ENCODE peak calls at places on chromosomes 1 and 21, in seven cellular contexts. U, K, D, M, W, Z and C are unnamed samples.

GRCh38 chr1:44531785-44532566 is 126.9 kb downstream of the RNF220 start:
- DNase-seq in U (no peak), K (no peak), D (no peak), M (peak), W (no peak), Z (no peak), C (no peak)

GRCh38 chr1:41639332-41639936 is 155.0 kb upstream of the EDN2 start:
- DNase-seq in U (no peak), K (no peak), D (peak), M (no peak), W (no peak), Z (no peak), C (peak)

GRCh38 chr1:110893908-110894490 is 21.1 kb downstream of the CD53 start:
- DNase-seq in U (no peak), K (no peak), D (no peak), M (no peak), W (no peak), Z (no peak), C (no peak)

GRCh38 chr1:197356723-197357533 is 88.9 kb downstream of the CRB1 start:
- DNase-seq in U (no peak), K (no peak), D (peak), M (peak), W (peak), Z (no peak), C (peak)

GRCh38 chr1:202015677-202015952 is 5.2 kb downstream of the ELF3 start:
- DNase-seq in U (no peak), K (no peak), D (no peak), M (no peak), W (no peak), Z (no peak), C (no peak)

GRCh38 chr21:33237446-33237845 is 7.7 kb downstream of the IFNAR2 start:
- DNase-seq in U (no peak), K (no peak), D (no peak), M (no peak), W (no peak), Z (no peak), C (no peak)

GRCh38 chr1:8284167-8284566 is 33.7 kb upstream of the SLC45A1 start:
- DNase-seq in U (no peak), K (no peak), D (peak), M (no peak), W (no peak), Z (no peak), C (no peak)

GRCh38 chr1:85148524-85149250 is 52.1 kb downstream of the SYDE2 start:
- DNase-seq in U (no peak), K (no peak), D (no peak), M (no peak), W (no peak), Z (no peak), C (peak)

GRCh38 chr1:234001817-234002216 is 97.3 kb downstream of the SLC35F3 start:
- DNase-seq in U (no peak), K (no peak), D (no peak), M (no peak), W (no peak), Z (no peak), C (no peak)

GRCh38 chr1:42328047-42328625 is 6.9 kb downstream of the FOXJ3 start:
- DNase-seq in U (no peak), K (no peak), D (no peak), M (no peak), W (no peak), Z (no peak), C (no peak)

DNA sequence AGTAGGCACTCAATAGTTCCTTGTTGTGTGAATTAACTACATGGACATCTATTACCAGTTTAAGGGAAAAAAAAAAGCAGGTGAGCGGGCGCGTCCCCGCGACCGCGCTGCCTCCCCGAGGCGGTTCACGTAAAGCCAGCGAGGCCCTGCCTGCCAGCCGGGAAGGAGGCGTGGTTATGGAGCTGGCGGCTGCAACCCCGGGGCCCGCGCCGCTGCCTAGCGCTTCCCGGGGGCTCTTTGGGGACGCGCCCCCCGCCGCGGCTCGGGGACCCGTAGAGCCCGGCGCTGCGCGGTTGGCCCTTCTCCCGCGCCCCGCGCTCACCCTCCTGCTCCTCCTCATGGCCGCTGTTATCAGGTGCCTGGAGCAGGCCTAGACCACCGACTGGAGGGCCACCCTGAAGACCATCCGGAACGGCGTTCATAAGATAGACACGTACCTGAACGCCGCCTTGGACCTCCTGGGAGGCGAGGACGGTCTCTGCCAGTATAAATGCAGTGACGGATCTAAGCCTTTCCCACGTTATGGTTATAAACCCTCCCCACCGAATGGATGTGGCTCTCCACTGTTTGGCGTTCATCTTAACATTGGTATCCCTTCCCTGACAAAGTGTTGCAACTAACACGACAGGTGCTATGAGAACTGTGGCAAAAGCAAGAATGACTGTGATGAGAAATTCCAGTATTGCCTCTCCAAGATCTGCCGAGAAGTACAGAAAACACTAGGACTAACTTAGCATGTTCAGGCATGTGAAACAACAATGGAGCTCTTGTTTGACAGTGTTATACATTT is 2.6 kb upstream of the CC2D1B start:
- DNase-seq in U (peak), K (peak), D (no peak), M (peak), W (peak), Z (peak), C (peak)
- TF ChIP-seq CTCF in U (peak), K (no peak), D (peak), M (peak), W (no peak), Z (peak), C (peak)

GRCh38 chr21:44875341-44875740 is 1.9 kb upstream of the PTTG1IP start:
- DNase-seq in U (no peak), K (no peak), D (no peak), M (no peak), W (no peak), Z (no peak), C (no peak)

GRCh38 chr21:44873356-44874239 is at the start of gene PTTG1IP:
- DNase-seq in U (peak), K (peak), D (peak), M (peak), W (peak), Z (peak), C (peak)

GRCh38 chr21:44874240-44874496 is 678 bp upstream of the PTTG1IP start:
- DNase-seq in U (no peak), K (no peak), D (no peak), M (no peak), W (no peak), Z (no peak), C (no peak)

GRCh38 chr21:44872568-44873355 is 728 bp downstream of the PTTG1IP start:
- DNase-seq in U (peak), K (peak), D (no peak), M (no peak), W (no peak), Z (peak), C (peak)

GRCh38 chr21:44874497-44875331 is 1.2 kb upstream of the PTTG1IP start:
- DNase-seq in U (peak), K (peak), D (no peak), M (no peak), W (peak), Z (no peak), C (peak)
- TF ChIP-seq CTCF in U (no peak), K (no peak), D (no peak), M (no peak), W (no peak), Z (no peak), C (no peak)

GRCh38 chr1:39700348-39700747 is 9.1 kb upstream of the HPCAL4 start:
- DNase-seq in U (no peak), K (no peak), D (no peak), M (no peak), W (no peak), Z (no peak), C (no peak)

GRCh38 chr1:39696448-39696847 is 5.2 kb upstream of the HPCAL4 start:
- DNase-seq in U (no peak), K (no peak), D (no peak), M (no peak), W (no peak), Z (no peak), C (no peak)

GRCh38 chr1:39701092-39701460 is 9.8 kb upstream of the HPCAL4 start:
- DNase-seq in U (peak), K (no peak), D (peak), M (no peak), W (peak), Z (no peak), C (no peak)

GRCh38 chr1:39698568-39698967 is 7.3 kb upstream of the HPCAL4 start:
- DNase-seq in U (no peak), K (no peak), D (no peak), M (no peak), W (no peak), Z (no peak), C (no peak)

GRCh38 chr1:39699419-39699818 is 8.2 kb upstream of the HPCAL4 start:
- DNase-seq in U (no peak), K (no peak), D (no peak), M (no peak), W (no peak), Z (no peak), C (no peak)
- TF ChIP-seq CTCF in U (peak), K (no peak), D (peak), M (peak), W (no peak), Z (no peak), C (no peak)

GRCh38 chr1:11571906-11572616 is 82.2 kb downstream of the FBXO2 start:
- DNase-seq in U (no peak), K (no peak), D (no peak), M (peak), W (peak), Z (no peak), C (no peak)
- TF ChIP-seq CTCF in U (peak), K (no peak), D (no peak), M (peak), W (peak), Z (peak), C (peak)

DNA sequence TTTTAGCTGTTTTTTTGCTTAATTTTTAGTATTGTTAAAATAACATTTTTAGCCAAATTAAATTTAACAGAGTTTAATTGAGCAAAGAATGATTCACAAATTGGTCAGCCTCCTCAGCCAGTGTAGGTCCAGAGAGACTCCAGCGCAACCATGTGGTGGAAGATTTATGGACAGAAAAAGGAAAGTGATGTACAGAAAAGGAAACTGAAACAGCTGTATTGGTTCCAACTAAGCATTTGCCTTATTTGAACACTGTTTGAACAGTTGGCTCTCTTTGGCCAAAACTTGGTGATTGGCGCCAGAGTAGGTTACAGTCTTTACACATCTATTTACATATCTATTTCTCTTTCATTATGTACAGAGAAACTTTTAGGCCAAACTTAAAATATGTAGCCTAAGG is 19.4 kb downstream of the RPS6KC1 start:
- DNase-seq in U (no peak), K (no peak), D (peak), M (no peak), W (no peak), Z (no peak), C (peak)
- TF ChIP-seq CTCF in U (no peak), K (no peak), D (peak), M (peak), W (no peak), Z (no peak), C (peak)

GRCh38 chr1:1306070-1306660 is 1.6 kb downstream of the ACAP3 start:
- DNase-seq in U (no peak), K (no peak), D (no peak), M (no peak), W (no peak), Z (no peak), C (no peak)
- TF ChIP-seq CTCF in U (no peak), K (no peak), D (peak), M (peak), W (no peak), Z (no peak), C (peak)

GRCh38 chr1:79614762-79615161 is 608.2 kb upstream of the ADGRL4 start:
- DNase-seq in U (no peak), K (no peak), D (no peak), M (no peak), W (no peak), Z (no peak), C (no peak)

DNA sequence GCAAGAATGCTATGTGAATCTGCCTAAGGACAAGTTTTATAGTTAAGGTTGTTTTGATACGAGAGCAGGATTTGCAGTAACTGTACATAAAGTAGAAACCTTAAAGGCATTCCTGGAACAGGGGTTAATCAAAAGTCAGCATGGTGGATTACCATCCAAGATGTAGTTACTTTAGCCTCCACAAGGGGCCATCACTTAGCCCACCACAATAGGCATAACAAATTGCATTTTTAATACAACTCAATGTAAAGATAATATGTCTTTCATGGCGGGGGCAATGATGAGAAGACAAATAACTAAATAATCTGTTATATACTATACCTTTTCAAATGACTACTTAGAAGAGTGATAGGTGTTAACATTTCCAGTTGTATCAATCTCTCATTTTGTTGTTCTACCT is 611.2 kb upstream of the ADGRL4 start:
- DNase-seq in U (no peak), K (no peak), D (no peak), M (no peak), W (no peak), Z (no peak), C (no peak)
- TF ChIP-seq CTCF in U (peak), K (no peak), D (peak), M (peak), W (peak), Z (peak), C (peak)

GRCh38 chr1:93722081-93723031 is 40.7 kb upstream of the BCAR3 start:
- DNase-seq in U (peak), K (no peak), D (no peak), M (no peak), W (no peak), Z (no peak), C (no peak)
- TF ChIP-seq CTCF in U (peak), K (no peak), D (peak), M (no peak), W (no peak), Z (peak), C (no peak)

DNA sequence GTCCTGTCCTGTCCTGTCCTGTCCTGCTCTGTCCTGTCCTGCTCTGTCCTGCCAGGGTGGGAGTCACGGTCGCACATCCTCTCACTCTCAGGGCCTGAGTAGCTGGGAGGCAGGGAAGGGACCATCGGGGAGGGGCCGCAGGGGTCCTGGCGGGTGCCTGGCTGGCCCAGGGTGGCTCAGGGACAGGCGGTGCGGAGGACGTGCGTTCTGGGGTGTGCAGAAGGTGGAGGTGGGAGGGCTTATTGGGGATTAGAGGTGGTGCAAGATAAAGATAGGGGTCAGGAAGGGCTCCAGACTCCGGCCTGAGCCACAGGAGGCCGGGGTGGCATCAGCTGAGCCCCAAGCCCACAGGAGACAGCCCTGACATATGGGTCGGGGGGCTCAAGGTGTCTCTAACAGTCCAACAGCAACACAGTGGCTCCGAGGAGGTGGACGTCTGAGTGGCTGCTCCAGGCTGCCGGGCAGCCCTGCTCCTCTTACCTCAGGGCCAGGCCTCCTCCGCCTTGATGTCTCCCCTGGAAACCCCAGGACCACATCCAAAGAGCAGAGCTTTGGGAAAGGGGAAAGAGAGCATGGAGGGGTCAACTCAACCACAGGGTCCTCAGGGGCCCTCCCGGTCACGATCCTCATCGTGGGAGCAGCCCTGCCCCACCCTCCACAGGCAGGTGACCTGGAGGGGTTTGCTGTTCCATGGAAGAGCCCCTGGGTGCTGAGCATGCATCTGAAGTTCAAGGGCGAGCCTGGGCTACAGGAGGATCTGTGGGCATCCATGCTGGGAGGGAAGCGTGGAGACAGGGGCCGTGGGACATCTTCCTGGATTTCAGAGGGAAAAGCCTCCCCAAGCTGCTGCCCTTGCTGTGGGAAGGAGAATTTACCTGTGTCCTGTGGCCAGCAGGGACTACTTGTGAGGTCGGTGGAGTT is 39.6 kb upstream of the ADARB1 start:
- DNase-seq in U (no peak), K (no peak), D (no peak), M (no peak), W (no peak), Z (no peak), C (no peak)
- TF ChIP-seq CTCF in U (no peak), K (no peak), D (no peak), M (no peak), W (no peak), Z (no peak), C (no peak)